ENCODE peak calls at places on chromosomes 2 and 18, in ten cellular contexts. One of them, this sample, is unnamed.

GRCh38 chr2:68292108-68292710 is 27.5 kb downstream of the CNRIP1 start:
- DNase-seq in A549: peak
- DNase-seq in germinal center: peak
- DNase-seq in activated naive CD4-positive, alpha-beta T cell: no peak
- DNase-seq in stimulated activated naive CD8-positive, alpha-beta T cell treated with anti-CD3 and anti-CD28 coated beads, Interleukin-15, amount 100 ng/mL, for 72 hours: peak
- DNase-seq in KBM-7: peak
- DNase-seq in OCI-LY7: peak
- DNase-seq in tibial nerve: no peak
- DNase-seq in CD4-positive, alpha-beta T cell: no peak
- DNase-seq in astrocyte of the cerebellum: peak
- DNase-seq in this sample: no peak

GRCh38 chr2:17589406-17590035 is 49.0 kb downstream of the VSNL1 start:
- DNase-seq in A549: no peak
- DNase-seq in germinal center: no peak
- DNase-seq in activated naive CD4-positive, alpha-beta T cell: no peak
- DNase-seq in stimulated activated naive CD8-positive, alpha-beta T cell treated with anti-CD3 and anti-CD28 coated beads, Interleukin-15, amount 100 ng/mL, for 72 hours: no peak
- DNase-seq in KBM-7: no peak
- DNase-seq in OCI-LY7: no peak
- DNase-seq in tibial nerve: no peak
- DNase-seq in CD4-positive, alpha-beta T cell: no peak
- DNase-seq in astrocyte of the cerebellum: no peak
- DNase-seq in this sample: no peak

GRCh38 chr2:222884114-222884764 is 23.4 kb downstream of the ACSL3 start:
- DNase-seq in A549: no peak
- DNase-seq in germinal center: no peak
- DNase-seq in activated naive CD4-positive, alpha-beta T cell: no peak
- DNase-seq in stimulated activated naive CD8-positive, alpha-beta T cell treated with anti-CD3 and anti-CD28 coated beads, Interleukin-15, amount 100 ng/mL, for 72 hours: no peak
- DNase-seq in KBM-7: no peak
- DNase-seq in OCI-LY7: no peak
- DNase-seq in tibial nerve: no peak
- DNase-seq in CD4-positive, alpha-beta T cell: no peak
- DNase-seq in astrocyte of the cerebellum: no peak
- DNase-seq in this sample: no peak

GRCh38 chr18:78526275-78526674 is 453.3 kb upstream of the SALL3 start:
- DNase-seq in A549: no peak
- DNase-seq in germinal center: no peak
- DNase-seq in activated naive CD4-positive, alpha-beta T cell: no peak
- DNase-seq in stimulated activated naive CD8-positive, alpha-beta T cell treated with anti-CD3 and anti-CD28 coated beads, Interleukin-15, amount 100 ng/mL, for 72 hours: no peak
- DNase-seq in KBM-7: no peak
- DNase-seq in OCI-LY7: no peak
- DNase-seq in tibial nerve: no peak
- DNase-seq in CD4-positive, alpha-beta T cell: no peak
- DNase-seq in astrocyte of the cerebellum: no peak
- DNase-seq in this sample: no peak

GRCh38 chr2:230877737-230878598 is 13.2 kb downstream of the ITM2C start:
- DNase-seq in A549: no peak
- DNase-seq in germinal center: peak
- DNase-seq in activated naive CD4-positive, alpha-beta T cell: no peak
- DNase-seq in stimulated activated naive CD8-positive, alpha-beta T cell treated with anti-CD3 and anti-CD28 coated beads, Interleukin-15, amount 100 ng/mL, for 72 hours: peak
- DNase-seq in KBM-7: peak
- DNase-seq in OCI-LY7: no peak
- DNase-seq in tibial nerve: no peak
- DNase-seq in CD4-positive, alpha-beta T cell: no peak
- DNase-seq in astrocyte of the cerebellum: no peak
- DNase-seq in this sample: peak

GRCh38 chr2:126934803-126935202 is 36.1 kb downstream of the TEX51 start:
- DNase-seq in A549: no peak
- DNase-seq in germinal center: no peak
- DNase-seq in activated naive CD4-positive, alpha-beta T cell: no peak
- DNase-seq in stimulated activated naive CD8-positive, alpha-beta T cell treated with anti-CD3 and anti-CD28 coated beads, Interleukin-15, amount 100 ng/mL, for 72 hours: no peak
- DNase-seq in KBM-7: no peak
- DNase-seq in OCI-LY7: no peak
- DNase-seq in tibial nerve: no peak
- DNase-seq in CD4-positive, alpha-beta T cell: no peak
- DNase-seq in astrocyte of the cerebellum: no peak
- DNase-seq in this sample: no peak

GRCh38 chr2:203061346-203061745 is 46.7 kb downstream of the NBEAL1 start:
- DNase-seq in A549: peak
- DNase-seq in germinal center: no peak
- DNase-seq in activated naive CD4-positive, alpha-beta T cell: no peak
- DNase-seq in stimulated activated naive CD8-positive, alpha-beta T cell treated with anti-CD3 and anti-CD28 coated beads, Interleukin-15, amount 100 ng/mL, for 72 hours: no peak
- DNase-seq in KBM-7: no peak
- DNase-seq in OCI-LY7: no peak
- DNase-seq in tibial nerve: no peak
- DNase-seq in CD4-positive, alpha-beta T cell: no peak
- DNase-seq in astrocyte of the cerebellum: peak
- DNase-seq in this sample: no peak

GRCh38 chr2:131413148-131413747 is 49.3 kb upstream of the RAB6D start:
- DNase-seq in A549: peak
- DNase-seq in germinal center: peak
- DNase-seq in activated naive CD4-positive, alpha-beta T cell: no peak
- DNase-seq in stimulated activated naive CD8-positive, alpha-beta T cell treated with anti-CD3 and anti-CD28 coated beads, Interleukin-15, amount 100 ng/mL, for 72 hours: peak
- DNase-seq in KBM-7: peak
- DNase-seq in OCI-LY7: peak
- DNase-seq in tibial nerve: peak
- DNase-seq in CD4-positive, alpha-beta T cell: no peak
- DNase-seq in astrocyte of the cerebellum: peak
- DNase-seq in this sample: no peak

GRCh38 chr18:11871501-11871900 is 20.3 kb downstream of the CHMP1B start:
- DNase-seq in A549: no peak
- DNase-seq in germinal center: no peak
- DNase-seq in activated naive CD4-positive, alpha-beta T cell: no peak
- DNase-seq in stimulated activated naive CD8-positive, alpha-beta T cell treated with anti-CD3 and anti-CD28 coated beads, Interleukin-15, amount 100 ng/mL, for 72 hours: no peak
- DNase-seq in KBM-7: no peak
- DNase-seq in OCI-LY7: no peak
- DNase-seq in tibial nerve: no peak
- DNase-seq in CD4-positive, alpha-beta T cell: no peak
- DNase-seq in astrocyte of the cerebellum: no peak
- DNase-seq in this sample: no peak

GRCh38 chr2:219592721-219593120 is 4.9 kb upstream of the STK11IP start:
- DNase-seq in A549: no peak
- DNase-seq in germinal center: no peak
- DNase-seq in activated naive CD4-positive, alpha-beta T cell: no peak
- DNase-seq in stimulated activated naive CD8-positive, alpha-beta T cell treated with anti-CD3 and anti-CD28 coated beads, Interleukin-15, amount 100 ng/mL, for 72 hours: no peak
- DNase-seq in KBM-7: no peak
- DNase-seq in OCI-LY7: no peak
- DNase-seq in tibial nerve: no peak
- DNase-seq in CD4-positive, alpha-beta T cell: no peak
- DNase-seq in astrocyte of the cerebellum: no peak
- DNase-seq in this sample: no peak

GRCh38 chr2:10162586-10163497 is 40.3 kb downstream of the RRM2 start:
- DNase-seq in A549: no peak
- DNase-seq in germinal center: no peak
- DNase-seq in activated naive CD4-positive, alpha-beta T cell: no peak
- DNase-seq in stimulated activated naive CD8-positive, alpha-beta T cell treated with anti-CD3 and anti-CD28 coated beads, Interleukin-15, amount 100 ng/mL, for 72 hours: no peak
- DNase-seq in KBM-7: no peak
- DNase-seq in OCI-LY7: no peak
- DNase-seq in tibial nerve: no peak
- DNase-seq in CD4-positive, alpha-beta T cell: peak
- DNase-seq in astrocyte of the cerebellum: no peak
- DNase-seq in this sample: no peak

GRCh38 chr2:42880738-42881525 is 88.5 kb upstream of the HAAO start:
- DNase-seq in A549: no peak
- DNase-seq in germinal center: no peak
- DNase-seq in activated naive CD4-positive, alpha-beta T cell: no peak
- DNase-seq in stimulated activated naive CD8-positive, alpha-beta T cell treated with anti-CD3 and anti-CD28 coated beads, Interleukin-15, amount 100 ng/mL, for 72 hours: no peak
- DNase-seq in KBM-7: no peak
- DNase-seq in OCI-LY7: no peak
- DNase-seq in tibial nerve: no peak
- DNase-seq in CD4-positive, alpha-beta T cell: no peak
- DNase-seq in astrocyte of the cerebellum: no peak
- DNase-seq in this sample: no peak

GRCh38 chr2:145815933-145816332 is 1296.0 kb upstream of the ZEB2 start:
- DNase-seq in A549: no peak
- DNase-seq in germinal center: no peak
- DNase-seq in activated naive CD4-positive, alpha-beta T cell: no peak
- DNase-seq in stimulated activated naive CD8-positive, alpha-beta T cell treated with anti-CD3 and anti-CD28 coated beads, Interleukin-15, amount 100 ng/mL, for 72 hours: no peak
- DNase-seq in KBM-7: no peak
- DNase-seq in OCI-LY7: no peak
- DNase-seq in tibial nerve: no peak
- DNase-seq in CD4-positive, alpha-beta T cell: no peak
- DNase-seq in astrocyte of the cerebellum: no peak
- DNase-seq in this sample: no peak

GRCh38 chr2:17793293-17793692 is 23.0 kb upstream of the MSGN1 start:
- DNase-seq in A549: no peak
- DNase-seq in germinal center: no peak
- DNase-seq in activated naive CD4-positive, alpha-beta T cell: no peak
- DNase-seq in stimulated activated naive CD8-positive, alpha-beta T cell treated with anti-CD3 and anti-CD28 coated beads, Interleukin-15, amount 100 ng/mL, for 72 hours: no peak
- DNase-seq in KBM-7: no peak
- DNase-seq in OCI-LY7: no peak
- DNase-seq in tibial nerve: no peak
- DNase-seq in CD4-positive, alpha-beta T cell: no peak
- DNase-seq in astrocyte of the cerebellum: no peak
- DNase-seq in this sample: no peak

GRCh38 chr2:234348081-234348480 is 148.8 kb downstream of the ARL4C start:
- DNase-seq in A549: no peak
- DNase-seq in germinal center: no peak
- DNase-seq in activated naive CD4-positive, alpha-beta T cell: no peak
- DNase-seq in stimulated activated naive CD8-positive, alpha-beta T cell treated with anti-CD3 and anti-CD28 coated beads, Interleukin-15, amount 100 ng/mL, for 72 hours: no peak
- DNase-seq in KBM-7: peak
- DNase-seq in OCI-LY7: peak
- DNase-seq in tibial nerve: no peak
- DNase-seq in CD4-positive, alpha-beta T cell: no peak
- DNase-seq in astrocyte of the cerebellum: no peak
- DNase-seq in this sample: peak

GRCh38 chr2:227677928-227678327 is 11.3 kb downstream of the SCYGR5 start:
- DNase-seq in A549: no peak
- DNase-seq in germinal center: no peak
- DNase-seq in activated naive CD4-positive, alpha-beta T cell: no peak
- DNase-seq in stimulated activated naive CD8-positive, alpha-beta T cell treated with anti-CD3 and anti-CD28 coated beads, Interleukin-15, amount 100 ng/mL, for 72 hours: no peak
- DNase-seq in KBM-7: no peak
- DNase-seq in OCI-LY7: no peak
- DNase-seq in tibial nerve: no peak
- DNase-seq in CD4-positive, alpha-beta T cell: no peak
- DNase-seq in astrocyte of the cerebellum: no peak
- DNase-seq in this sample: no peak

GRCh38 chr18:11950824-11951223 is 30.5 kb upstream of the IMPA2 start:
- DNase-seq in A549: no peak
- DNase-seq in germinal center: no peak
- DNase-seq in activated naive CD4-positive, alpha-beta T cell: no peak
- DNase-seq in stimulated activated naive CD8-positive, alpha-beta T cell treated with anti-CD3 and anti-CD28 coated beads, Interleukin-15, amount 100 ng/mL, for 72 hours: no peak
- DNase-seq in KBM-7: no peak
- DNase-seq in OCI-LY7: no peak
- DNase-seq in tibial nerve: no peak
- DNase-seq in CD4-positive, alpha-beta T cell: no peak
- DNase-seq in astrocyte of the cerebellum: no peak
- DNase-seq in this sample: no peak

GRCh38 chr2:114400890-114401289 is 41.6 kb upstream of the DPP10 start:
- DNase-seq in A549: no peak
- DNase-seq in germinal center: no peak
- DNase-seq in activated naive CD4-positive, alpha-beta T cell: no peak
- DNase-seq in stimulated activated naive CD8-positive, alpha-beta T cell treated with anti-CD3 and anti-CD28 coated beads, Interleukin-15, amount 100 ng/mL, for 72 hours: no peak
- DNase-seq in KBM-7: peak
- DNase-seq in OCI-LY7: no peak
- DNase-seq in tibial nerve: no peak
- DNase-seq in CD4-positive, alpha-beta T cell: no peak
- DNase-seq in astrocyte of the cerebellum: no peak
- DNase-seq in this sample: no peak

GRCh38 chr2:217482343-217482742 is 520.5 kb downstream of the TNS1 start:
- DNase-seq in A549: no peak
- DNase-seq in germinal center: no peak
- DNase-seq in activated naive CD4-positive, alpha-beta T cell: no peak
- DNase-seq in stimulated activated naive CD8-positive, alpha-beta T cell treated with anti-CD3 and anti-CD28 coated beads, Interleukin-15, amount 100 ng/mL, for 72 hours: no peak
- DNase-seq in KBM-7: no peak
- DNase-seq in OCI-LY7: no peak
- DNase-seq in tibial nerve: peak
- DNase-seq in CD4-positive, alpha-beta T cell: no peak
- DNase-seq in astrocyte of the cerebellum: no peak
- DNase-seq in this sample: no peak

GRCh38 chr2:224331698-224332097 is 70.2 kb downstream of the FAM124B start:
- DNase-seq in A549: no peak
- DNase-seq in germinal center: no peak
- DNase-seq in activated naive CD4-positive, alpha-beta T cell: no peak
- DNase-seq in stimulated activated naive CD8-positive, alpha-beta T cell treated with anti-CD3 and anti-CD28 coated beads, Interleukin-15, amount 100 ng/mL, for 72 hours: no peak
- DNase-seq in KBM-7: no peak
- DNase-seq in OCI-LY7: no peak
- DNase-seq in tibial nerve: no peak
- DNase-seq in CD4-positive, alpha-beta T cell: no peak
- DNase-seq in astrocyte of the cerebellum: no peak
- DNase-seq in this sample: no peak

GRCh38 chr18:67966224-67966623 is 449.7 kb upstream of the DSEL start:
- DNase-seq in A549: no peak
- DNase-seq in germinal center: no peak
- DNase-seq in activated naive CD4-positive, alpha-beta T cell: no peak
- DNase-seq in stimulated activated naive CD8-positive, alpha-beta T cell treated with anti-CD3 and anti-CD28 coated beads, Interleukin-15, amount 100 ng/mL, for 72 hours: no peak
- DNase-seq in KBM-7: no peak
- DNase-seq in OCI-LY7: no peak
- DNase-seq in tibial nerve: no peak
- DNase-seq in CD4-positive, alpha-beta T cell: no peak
- DNase-seq in astrocyte of the cerebellum: no peak
- DNase-seq in this sample: no peak

GRCh38 chr2:19369341-19369955 is 11.0 kb upstream of the OSR1 start:
- DNase-seq in A549: no peak
- DNase-seq in germinal center: no peak
- DNase-seq in activated naive CD4-positive, alpha-beta T cell: no peak
- DNase-seq in stimulated activated naive CD8-positive, alpha-beta T cell treated with anti-CD3 and anti-CD28 coated beads, Interleukin-15, amount 100 ng/mL, for 72 hours: no peak
- DNase-seq in KBM-7: no peak
- DNase-seq in OCI-LY7: no peak
- DNase-seq in tibial nerve: no peak
- DNase-seq in CD4-positive, alpha-beta T cell: no peak
- DNase-seq in astrocyte of the cerebellum: no peak
- DNase-seq in this sample: no peak

GRCh38 chr18:8937112-8937641 is 165.3 kb upstream of the NDUFV2 start:
- DNase-seq in A549: no peak
- DNase-seq in germinal center: no peak
- DNase-seq in activated naive CD4-positive, alpha-beta T cell: no peak
- DNase-seq in stimulated activated naive CD8-positive, alpha-beta T cell treated with anti-CD3 and anti-CD28 coated beads, Interleukin-15, amount 100 ng/mL, for 72 hours: no peak
- DNase-seq in KBM-7: no peak
- DNase-seq in OCI-LY7: no peak
- DNase-seq in tibial nerve: no peak
- DNase-seq in CD4-positive, alpha-beta T cell: no peak
- DNase-seq in astrocyte of the cerebellum: no peak
- DNase-seq in this sample: no peak

GRCh38 chr18:30359521-30359920 is 683.0 kb downstream of the DSC3 start:
- DNase-seq in A549: no peak
- DNase-seq in germinal center: no peak
- DNase-seq in activated naive CD4-positive, alpha-beta T cell: no peak
- DNase-seq in stimulated activated naive CD8-positive, alpha-beta T cell treated with anti-CD3 and anti-CD28 coated beads, Interleukin-15, amount 100 ng/mL, for 72 hours: no peak
- DNase-seq in KBM-7: no peak
- DNase-seq in OCI-LY7: no peak
- DNase-seq in tibial nerve: no peak
- DNase-seq in CD4-positive, alpha-beta T cell: no peak
- DNase-seq in astrocyte of the cerebellum: no peak
- DNase-seq in this sample: no peak

GRCh38 chr18:68840554-68841263 is 42.8 kb downstream of the CCDC102B start:
- DNase-seq in A549: peak
- DNase-seq in germinal center: no peak
- DNase-seq in activated naive CD4-positive, alpha-beta T cell: no peak
- DNase-seq in stimulated activated naive CD8-positive, alpha-beta T cell treated with anti-CD3 and anti-CD28 coated beads, Interleukin-15, amount 100 ng/mL, for 72 hours: no peak
- DNase-seq in KBM-7: peak
- DNase-seq in OCI-LY7: no peak
- DNase-seq in tibial nerve: peak
- DNase-seq in CD4-positive, alpha-beta T cell: no peak
- DNase-seq in astrocyte of the cerebellum: peak
- DNase-seq in this sample: peak

GRCh38 chr18:41060967-41061366 is 894.1 kb upstream of the PIK3C3 start:
- DNase-seq in A549: no peak
- DNase-seq in germinal center: no peak
- DNase-seq in activated naive CD4-positive, alpha-beta T cell: no peak
- DNase-seq in stimulated activated naive CD8-positive, alpha-beta T cell treated with anti-CD3 and anti-CD28 coated beads, Interleukin-15, amount 100 ng/mL, for 72 hours: no peak
- DNase-seq in KBM-7: no peak
- DNase-seq in OCI-LY7: no peak
- DNase-seq in tibial nerve: no peak
- DNase-seq in CD4-positive, alpha-beta T cell: no peak
- DNase-seq in astrocyte of the cerebellum: no peak
- DNase-seq in this sample: no peak

This sample was measured in tibial artery.